ENCODE peak calls at places on chromosomes 6 and 20, in five cellular contexts. H is stimulated activated CD8-positive, alpha-beta memory T cell treated with anti-CD3 and anti-CD28 coated beads, Interleukin-7, amount 100 ng/mL, for 1 hour; S is hypothalamus; F is naive thymus-derived CD8-positive, alpha-beta T cell; X is HEK293T. C is an unnamed sample.

GRCh38 chr6:42190784-42191183 is 4.0 kb downstream of the GUCA1B start:
- DNase-seq in X (no peak), S (no peak), H (no peak), F (no peak), C (no peak)

GRCh38 chr20:64104667-64105451 is 2.5 kb downstream of the NPBWR2 start:
- DNase-seq in S (no peak), H (no peak), F (peak), X (no peak), C (no peak)

GRCh38 chr20:8780926-8781325 is 288.0 kb upstream of the PLCB4 start:
- DNase-seq in H (no peak), S (no peak), F (no peak), X (no peak), C (no peak)

GRCh38 chr20:33263784-33264183 is 19.2 kb upstream of the BPIFB1 start:
- DNase-seq in F (no peak), S (no peak), X (no peak), H (no peak), C (no peak)

GRCh38 chr20:22652685-22653568 is 68.6 kb upstream of the FOXA2 start:
- DNase-seq in S (no peak), F (no peak), H (no peak), X (no peak), C (no peak)

GRCh38 chr6:68958327-68958726 is 323.2 kb downstream of the ADGRB3 start:
- DNase-seq in F (no peak), X (no peak), H (no peak), S (no peak), C (no peak)

GRCh38 chr6:143955971-143956370 is 52.1 kb downstream of the PLAGL1 start:
- DNase-seq in F (no peak), X (no peak), S (no peak), H (no peak), C (no peak)

GRCh38 chr20:45036044-45036755 is 64.7 kb downstream of the KCNS1 start:
- DNase-seq in F (no peak), S (no peak), X (no peak), H (no peak), C (no peak)

GRCh38 chr20:49028684-49029083 is 17.4 kb upstream of the CSE1L start:
- DNase-seq in H (no peak), F (no peak), S (no peak), X (peak), C (no peak)

GRCh38 chr20:24746351-24746685 is 202.8 kb upstream of the CST7 start:
- DNase-seq in S (no peak), X (no peak), H (no peak), F (no peak), C (no peak)

GRCh38 chr20:45387274-45387673 is 9.1 kb upstream of the TP53TG5 start:
- DNase-seq in S (no peak), X (no peak), H (no peak), F (no peak), C (no peak)

GRCh38 chr6:43962458-43962857 is 164.8 kb downstream of the MRPL14 start:
- DNase-seq in S (no peak), F (peak), H (no peak), X (no peak), C (no peak)

GRCh38 chr20:17725094-17725835 is 25.5 kb downstream of the BANF2 start:
- DNase-seq in F (no peak), S (peak), X (no peak), H (no peak), C (no peak)

GRCh38 chr6:135358251-135358821 is 139.2 kb downstream of the AHI1 start:
- DNase-seq in H (no peak), X (no peak), S (no peak), F (no peak), C (no peak)

C was measured in T-cell.